ENCODE peak calls at places on chromosomes 4 and X, in four cellular contexts. L, F, Q and C are unnamed samples.

GRCh38 chrX:86104526-86104925 is 43.7 kb upstream of the DACH2 start:
- DNase-seq in Q (no peak), L (no peak), F (no peak), C (no peak)

GRCh38 chr4:3420606-3420955 is 21.2 kb upstream of the HGFAC start:
- DNase-seq in Q (peak), F (no peak), L (no peak), C (no peak)

GRCh38 chr4:141028024-141028529 is 105.2 kb downstream of the RNF150 start:
- DNase-seq in Q (no peak), F (no peak), L (no peak), C (peak)

GRCh38 chrX:13015536-13016236 is 28.7 kb downstream of the FAM9C start:
- DNase-seq in L (no peak), F (no peak), Q (no peak), C (peak)

GRCh38 chr4:172666711-172667368 is 501.8 kb upstream of the GALNT7 start:
- DNase-seq in F (no peak), L (peak), Q (no peak), C (no peak)

GRCh38 chr4:38075370-38076152 is 115.4 kb downstream of the PTTG2 start:
- DNase-seq in Q (no peak), F (no peak), L (no peak), C (no peak)

GRCh38 chr4:124389591-124389990 is 322.9 kb downstream of the ANKRD50 start:
- DNase-seq in F (no peak), L (no peak), Q (no peak), C (no peak)

GRCh38 chr4:38529189-38530115 is 134.5 kb upstream of the KLF3 start:
- DNase-seq in Q (peak), F (no peak), L (no peak), C (no peak)

GRCh38 chr4:147831452-147832192 is 99.7 kb downstream of the ARHGAP10 start:
- DNase-seq in L (no peak), Q (no peak), F (no peak), C (peak)

GRCh38 chrX:101785142-101785541 is 125.5 kb upstream of the ARMCX2 start:
- DNase-seq in L (no peak), Q (no peak), F (no peak), C (no peak)

GRCh38 chr4:162523171-162523570 is 359.4 kb upstream of the FSTL5 start:
- DNase-seq in Q (no peak), F (no peak), L (no peak), C (no peak)

GRCh38 chr4:147777456-147778091 is 45.7 kb downstream of the ARHGAP10 start:
- DNase-seq in Q (no peak), L (no peak), F (no peak), C (no peak)

GRCh38 chrX:155247497-155247896 is 16.8 kb downstream of the RAB39B start:
- DNase-seq in Q (no peak), L (no peak), F (no peak), C (no peak)

GRCh38 chr4:101119141-101119540 is 228.2 kb downstream of the PPP3CA start:
- DNase-seq in Q (no peak), F (no peak), L (no peak), C (no peak)

GRCh38 chr4:176309046-176309445 is 10.7 kb upstream of the SPCS3 start:
- DNase-seq in L (no peak), F (no peak), Q (no peak), C (no peak)

GRCh38 chr4:106738121-106738520 is 298.0 kb downstream of the DKK2 start:
- DNase-seq in L (no peak), F (no peak), Q (no peak), C (no peak)

GRCh38 chrX:78092296-78092695 is 11.8 kb upstream of the PGK1 start:
- DNase-seq in L (peak), F (no peak), Q (no peak), C (peak)

GRCh38 chr4:36823199-36823967 is 421.2 kb upstream of the NWD2 start:
- DNase-seq in Q (no peak), F (no peak), L (no peak), C (peak)

GRCh38 chr4:38002451-38003071 is 42.4 kb downstream of the PTTG2 start:
- DNase-seq in Q (no peak), L (no peak), F (no peak), C (no peak)

GRCh38 chr4:82515705-82516104 is 46.1 kb downstream of the TMEM150C start:
- DNase-seq in Q (no peak), F (no peak), L (peak), C (peak)

GRCh38 chrX:56564921-56565861 is 1.8 kb downstream of the UBQLN2 start:
- DNase-seq in L (peak), Q (no peak), F (no peak), C (peak)

GRCh38 chr4:184384810-184385557 is 89.4 kb downstream of the IRF2 start:
- DNase-seq in F (no peak), Q (no peak), L (no peak), C (no peak)
- H3K27ac ChIP-seq in F (peak), Q (peak), L (no peak), C (peak)

DNA sequence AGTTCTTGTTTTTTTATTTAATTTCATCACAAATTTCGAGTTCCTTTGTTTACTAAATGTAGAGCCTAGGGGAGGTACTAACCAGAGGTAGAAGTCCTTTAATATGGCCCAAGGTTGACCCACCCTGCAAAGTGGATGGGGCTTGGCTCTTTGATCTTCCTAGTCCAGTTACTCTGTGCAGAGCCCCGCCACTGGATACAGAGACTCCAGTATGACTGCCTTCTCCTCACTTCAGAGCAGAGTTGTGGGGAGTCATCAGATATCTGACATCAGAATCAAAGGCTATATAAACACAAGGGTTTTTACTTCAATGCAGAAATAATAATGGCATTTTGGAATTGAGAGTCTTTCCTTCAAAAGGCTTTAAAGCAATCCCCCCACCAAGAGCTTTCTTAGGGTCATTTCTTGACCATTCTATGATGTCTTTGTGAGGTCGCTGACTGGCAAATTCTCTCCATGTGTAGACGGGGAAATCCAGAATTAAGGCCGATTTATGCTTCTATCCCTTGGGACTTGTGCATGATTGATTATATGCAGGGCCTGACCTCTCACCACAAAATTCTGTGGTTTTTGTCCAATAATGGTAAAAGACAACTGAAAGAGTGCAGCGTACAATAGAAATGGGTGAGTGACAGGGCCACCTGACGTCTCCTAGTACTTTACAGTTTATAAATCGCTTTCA is 88.3 kb upstream of the CITED1 start:
- DNase-seq in Q (no peak), F (no peak), L (no peak), C (peak)
- H3K27ac ChIP-seq in Q (no peak), F (no peak), L (no peak), C (peak)

DNA sequence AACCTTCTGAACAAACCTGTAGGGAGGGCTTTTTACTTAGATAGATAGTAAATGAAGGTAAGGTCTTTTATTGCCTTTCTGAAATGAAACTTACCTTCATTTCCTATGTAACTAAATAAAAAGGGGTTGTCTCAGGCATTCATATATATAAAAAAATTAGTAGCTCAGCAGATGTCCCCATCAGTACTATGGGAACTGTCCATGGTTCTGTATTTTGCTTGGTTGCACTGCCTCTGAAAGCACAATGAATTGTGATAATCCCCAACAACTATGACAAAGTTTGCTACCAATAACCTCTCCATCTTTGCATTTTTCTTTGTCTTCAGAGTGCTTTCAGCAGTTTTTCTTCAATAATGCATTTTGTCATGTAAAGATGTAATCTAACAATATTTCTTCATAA is 222.4 kb downstream of the SLIT2 start:
- DNase-seq in F (no peak), Q (no peak), L (peak), C (no peak)
- H3K27ac ChIP-seq in F (no peak), Q (no peak), L (no peak), C (no peak)

DNA sequence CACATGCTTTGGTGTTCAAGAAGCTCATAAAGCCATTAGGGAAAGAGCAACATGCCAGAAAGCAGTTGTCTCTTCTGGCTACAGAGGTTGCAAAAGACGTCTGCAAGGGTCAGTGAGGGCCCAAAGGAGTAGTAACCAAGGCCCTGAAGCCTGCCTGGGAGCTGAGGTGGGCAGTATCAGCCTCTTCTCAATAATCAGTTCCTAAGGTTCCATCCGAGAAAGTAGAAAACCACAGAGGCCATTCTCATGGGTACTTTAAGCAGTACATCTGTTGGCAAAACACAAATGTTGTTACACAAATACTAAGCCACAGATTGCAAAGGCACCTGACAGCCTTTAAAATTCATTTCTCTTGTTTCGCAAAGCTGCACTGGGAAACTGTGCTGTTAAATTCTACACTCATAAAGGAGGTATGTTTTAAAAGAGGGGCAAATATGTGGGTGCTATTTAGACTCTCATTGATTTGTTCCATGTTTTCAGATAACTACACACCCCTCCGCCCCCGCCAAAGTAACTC is 37.7 kb downstream of the MECP2 start:
- DNase-seq in F (no peak), Q (no peak), L (no peak), C (no peak)
- H3K27ac ChIP-seq in F (no peak), Q (no peak), L (no peak), C (no peak)

DNA sequence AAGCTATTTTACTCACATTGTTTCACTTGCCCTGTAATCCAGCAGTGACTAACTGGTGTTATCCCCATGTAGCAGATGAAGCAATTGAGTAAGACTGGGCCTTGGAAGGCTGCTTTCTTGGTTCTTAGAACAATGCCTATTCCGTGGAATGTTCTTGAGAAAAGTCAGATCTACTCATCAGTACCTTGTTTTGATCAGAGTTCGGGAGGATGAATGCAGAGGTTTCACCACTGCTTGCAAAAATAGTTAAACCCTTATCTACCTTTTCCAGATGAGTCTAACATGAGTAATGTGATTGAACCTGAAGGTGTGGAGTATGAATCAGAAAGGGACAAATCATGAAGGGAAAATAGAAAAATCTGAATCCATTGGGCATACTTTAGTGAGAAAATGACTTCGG is 1.8 kb downstream of the MAOB start:
- DNase-seq in L (no peak), Q (no peak), F (no peak), C (no peak)
- H3K27ac ChIP-seq in L (no peak), Q (no peak), F (no peak), C (no peak)